ENCODE peak calls at places on chromosomes 5 and 9, in six cellular contexts. W, V, O, A, S and R are unnamed samples.
A peak's percentile ranks its signal among the peaks of the same experiment; 100 is the strongest.

GRCh38 chr5:160250226-160250625 is 20.9 kb downstream of the FABP6 start:
- DNase-seq in S (no peak), A (no peak), O (no peak), W (no peak), V (no peak), R (no peak)

GRCh38 chr5:33937017-33937699 is 972 bp downstream of the RXFP3 start:
- DNase-seq in O (peak; percentile 35), V (no peak), A (no peak), S (no peak), W (no peak), R (peak; percentile 43)

GRCh38 chr9:110291921-110292575 is 35.7 kb upstream of the TXN start:
- DNase-seq in A (no peak), V (no peak), W (no peak), O (no peak), S (no peak), R (no peak)

GRCh38 chr9:87336914-87337333 is 160.7 kb upstream of the DAPK1 start:
- DNase-seq in V (no peak), A (peak; percentile 36), S (peak; percentile 65), O (no peak), W (no peak), R (no peak)

GRCh38 chr9:20200900-20201495 is 412.2 kb upstream of the SLC24A2 start:
- DNase-seq in S (no peak), W (no peak), V (no peak), O (no peak), A (no peak), R (no peak)

GRCh38 chr9:70385423-70385822 is 29.0 kb downstream of the KLF9 start:
- DNase-seq in W (no peak), V (no peak), S (no peak), A (no peak), O (no peak), R (no peak)

GRCh38 chr5:106423109-106423897 is 1247.4 kb downstream of the EFNA5 start:
- DNase-seq in A (no peak), W (peak; percentile 41), V (no peak), O (no peak), S (no peak), R (no peak)

GRCh38 chr9:95807326-95807947 is 68.1 kb upstream of the ERCC6L2 start:
- DNase-seq in A (peak; percentile 62), V (no peak), O (no peak), S (peak; percentile 70), W (peak; percentile 70), R (no peak)

GRCh38 chr5:16616536-16617271 is at the start of gene RETREG1:
- DNase-seq in V (peak; percentile 79), S (peak; percentile 50), W (peak; percentile 82), A (peak; percentile 15), O (peak; percentile 85), R (peak; percentile 57)

GRCh38 chr9:105421864-105422263 is 26.0 kb upstream of the FSD1L start:
- DNase-seq in V (no peak), A (no peak), S (no peak), O (no peak), W (no peak), R (no peak)

GRCh38 chr5:150783422-150783928 is 4.9 kb downstream of the SMIM3 start:
- DNase-seq in V (peak; percentile 72), A (peak; percentile 61), W (peak; percentile 89), S (peak; percentile 76), O (peak; percentile 69), R (peak; percentile 24)

GRCh38 chr9:15244001-15244441 is 63.0 kb downstream of the TTC39B start:
- DNase-seq in S (no peak), A (no peak), O (no peak), W (no peak), V (no peak), R (no peak)

GRCh38 chr5:88664630-88665029 is 218.4 kb downstream of the MEF2C start:
- DNase-seq in S (no peak), W (no peak), O (no peak), V (no peak), A (no peak), R (no peak)

GRCh38 chr5:79318935-79319614 is 83.1 kb downstream of the JMY start:
- DNase-seq in O (no peak), S (no peak), W (no peak), V (no peak), A (no peak), R (no peak)

GRCh38 chr9:136047076-136047774 is 47.9 kb downstream of the NACC2 start:
- DNase-seq in A (no peak), S (no peak), O (peak; percentile 56), W (peak; percentile 55), V (peak; percentile 49), R (no peak)

GRCh38 chr5:139458580-139459407 is 3.7 kb downstream of the ECSCR start:
- DNase-seq in O (no peak), S (no peak), V (no peak), W (no peak), A (no peak), R (no peak)

GRCh38 chr9:89804766-89805531 is 200.1 kb downstream of the GADD45G start:
- DNase-seq in V (no peak), S (no peak), O (no peak), A (no peak), W (no peak), R (no peak)

GRCh38 chr5:171676286-171676944 is 109.2 kb upstream of the SMIM23 start:
- DNase-seq in S (no peak), W (no peak), A (peak; percentile 25), V (no peak), O (no peak), R (no peak)

GRCh38 chr5:168931638-168932345 is 352.6 kb upstream of the PANK3 start:
- DNase-seq in W (no peak), O (no peak), S (no peak), V (no peak), A (no peak), R (no peak)

GRCh38 chr5:133821889-133822288 is 146.5 kb downstream of the C5orf15 start:
- DNase-seq in S (no peak), W (no peak), V (no peak), O (no peak), A (no peak), R (no peak)

GRCh38 chr5:8773091-8773615 is 772.7 kb downstream of the SEMA5A start:
- DNase-seq in A (no peak), V (no peak), O (no peak), W (no peak), S (no peak), R (no peak)

GRCh38 chr5:173598686-173599085 is 17.8 kb downstream of the BOD1 start:
- DNase-seq in A (no peak), V (no peak), S (no peak), W (no peak), O (no peak), R (no peak)

GRCh38 chr9:81628897-81629296 is 60.5 kb downstream of the TLE1 start:
- DNase-seq in S (no peak), V (no peak), O (no peak), W (no peak), A (no peak), R (no peak)

GRCh38 chr9:27537027-27537435 is 7.4 kb upstream of the MOB3B start:
- DNase-seq in O (no peak), A (no peak), W (no peak), V (no peak), S (no peak), R (no peak)

GRCh38 chr9:26983340-26983739 is 22.1 kb downstream of the LRRC19 start:
- DNase-seq in O (no peak), A (no peak), S (no peak), V (no peak), W (no peak), R (no peak)

GRCh38 chr9:125931211-125931610 is 184.0 kb downstream of the PBX3 start:
- DNase-seq in V (no peak), O (no peak), A (no peak), W (no peak), S (no peak), R (no peak)

GRCh38 chr9:117258201-117258866 is 156.5 kb downstream of the ASTN2 start:
- DNase-seq in S (no peak), O (no peak), A (no peak), V (no peak), W (no peak), R (no peak)

DNA sequence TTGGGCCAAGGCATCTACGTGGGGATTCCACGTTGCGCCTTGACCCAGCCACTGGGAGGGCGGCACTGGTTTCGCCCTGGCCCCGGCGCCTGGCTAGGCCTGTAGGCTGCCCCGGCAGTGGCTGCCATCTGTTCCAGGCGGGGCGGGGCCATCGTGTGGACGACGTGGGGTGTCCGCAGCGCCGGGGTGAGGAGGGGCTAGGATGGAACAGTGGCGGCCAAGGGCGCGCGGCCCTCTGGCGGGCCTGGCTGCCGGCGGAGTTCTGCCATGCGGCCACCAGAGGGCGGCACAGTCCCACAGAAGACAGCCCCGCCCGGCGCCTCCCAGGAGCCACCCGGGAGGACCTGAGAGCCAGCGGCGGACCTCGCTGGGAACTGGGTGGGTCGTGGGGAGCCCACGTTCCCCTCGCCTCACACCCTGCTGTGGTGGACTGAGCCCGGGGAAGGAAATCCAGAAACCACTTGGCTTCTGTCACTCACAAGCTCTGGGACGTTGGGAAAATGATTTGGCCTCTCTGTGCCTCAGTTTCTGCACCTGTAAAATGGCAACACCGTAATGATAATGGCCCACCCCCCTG is 22.6 kb upstream of the RAPGEF1 start:
- DNase-seq in W (peak; percentile 82), S (peak; percentile 65), O (peak; percentile 89), A (peak; percentile 76), V (peak; percentile 85), R (peak; percentile 79)
- H3K4me3 ChIP-seq in W (no peak overlapping the region), S (no peak overlapping the region), O (no peak overlapping the region), A (no peak overlapping the region), V (no peak overlapping the region), R (no peak overlapping the region)

GRCh38 chr9:114098660-114099522 is at the start of gene KIF12:
- DNase-seq in S (no peak), W (no peak), O (peak; percentile 74), V (peak; percentile 88), A (no peak), R (peak; percentile 88)
- TF ChIP-seq POLR2A in S (no peak), W (no peak), O (no peak), V (no peak), A (no peak), R (no peak)

DNA sequence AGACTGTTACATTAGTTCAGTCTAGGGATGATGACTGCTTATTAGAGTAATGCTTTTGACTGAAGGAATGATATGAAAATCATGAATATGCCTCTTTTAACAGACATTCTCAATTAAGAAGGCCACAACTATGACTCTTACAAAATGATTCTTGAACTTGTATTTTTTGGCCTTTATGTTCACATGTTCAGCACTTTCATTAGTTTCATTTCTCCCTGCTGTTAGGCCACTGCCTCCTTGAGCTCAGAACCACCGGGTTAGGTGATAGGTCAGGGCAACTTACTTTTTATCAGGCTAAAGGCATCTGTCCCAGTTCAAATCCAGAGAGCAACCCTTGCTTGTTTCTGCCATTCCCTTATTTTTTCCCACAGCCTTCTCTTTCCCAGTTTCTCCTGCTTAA is 235.2 kb upstream of the ELL2 start:
- DNase-seq in V (no peak), O (no peak), S (no peak), A (no peak), W (no peak), R (no peak)
- H3K4me1 ChIP-seq in V (no peaks in the 10 kb centered on the region), O (no peaks in the 10 kb centered on the region), S (no peaks in the 10 kb centered on the region), A (no peaks in the 10 kb centered on the region), W (no peaks in the 10 kb centered on the region), R (no peaks in the 10 kb centered on the region)

DNA sequence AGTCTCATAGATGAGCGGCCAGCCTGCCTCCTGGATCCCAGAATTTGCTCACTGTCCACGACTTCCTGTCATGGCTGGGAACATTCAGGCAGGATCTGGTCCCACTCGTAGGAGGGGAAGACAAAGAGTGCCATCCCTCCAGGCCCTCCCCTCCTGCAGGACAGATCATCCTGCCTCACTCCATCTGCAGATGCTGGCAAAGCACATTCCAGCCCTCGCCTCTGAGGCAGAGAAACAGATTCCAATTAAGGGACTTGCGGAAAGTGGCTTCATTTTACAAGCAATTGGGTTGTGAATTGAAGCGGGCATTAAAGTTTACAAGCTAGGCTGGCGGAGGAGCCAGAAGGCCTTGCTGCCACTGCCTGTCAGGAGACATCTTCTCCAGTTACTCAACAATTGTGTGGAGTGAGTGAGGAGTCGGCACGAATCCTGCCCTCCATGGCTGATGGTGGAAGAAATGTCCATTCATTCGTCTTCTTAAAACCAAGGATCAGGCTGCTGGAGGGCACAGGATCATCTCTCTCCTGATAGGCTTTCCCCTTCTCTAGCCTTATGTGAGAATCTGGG is 41.8 kb upstream of the KCNMB1 start:
- DNase-seq in V (no peak), S (no peak), A (no peak), O (no peak), W (no peak), R (no peak)
- H3K4me3 ChIP-seq in V (no peak overlapping the region), S (no peak overlapping the region), A (no peak overlapping the region), O (no peak overlapping the region), W (no peak overlapping the region), R (no peak overlapping the region)